ENCODE peak calls at places on chromosomes 12 and 14, in eight cellular contexts. One of them, this sample, is unnamed. For H3K4me1, the result is how much of the 10 kb centered on the place peaks cover.

GRCh38 chr14:23154876-23155587 is 28.4 kb downstream of the SLC7A8 start:
- DNase-seq in right cardiac atrium: peak
- DNase-seq in kidney: peak
- DNase-seq in lung: peak
- DNase-seq in prostate gland: peak
- DNase-seq in CD8-positive, alpha-beta T cell: no peak
- DNase-seq in OCI-LY7: no peak
- DNase-seq in tibial artery: peak
- DNase-seq in this sample: no peak

GRCh38 chr14:76848879-76849278 is 22.7 kb downstream of the LRRC74A start:
- DNase-seq in right cardiac atrium: no peak
- DNase-seq in lung: no peak
- DNase-seq in tibial artery: no peak
- DNase-seq in kidney: no peak
- DNase-seq in CD8-positive, alpha-beta T cell: no peak
- DNase-seq in prostate gland: no peak
- DNase-seq in OCI-LY7: no peak
- DNase-seq in this sample: no peak

GRCh38 chr12:15278816-15279658 is 43.3 kb upstream of the PTPRO start:
- DNase-seq in CD8-positive, alpha-beta T cell: no peak
- DNase-seq in kidney: peak
- DNase-seq in OCI-LY7: no peak
- DNase-seq in tibial artery: peak
- DNase-seq in right cardiac atrium: peak
- DNase-seq in lung: peak
- DNase-seq in prostate gland: peak
- DNase-seq in this sample: no peak

GRCh38 chr12:125071456-125071855 is 6.2 kb downstream of the AACS start:
- DNase-seq in lung: no peak
- DNase-seq in kidney: no peak
- DNase-seq in tibial artery: no peak
- DNase-seq in CD8-positive, alpha-beta T cell: no peak
- DNase-seq in prostate gland: no peak
- DNase-seq in right cardiac atrium: no peak
- DNase-seq in OCI-LY7: no peak
- DNase-seq in this sample: no peak

GRCh38 chr12:98127336-98127679 is 388.1 kb upstream of the TMPO start:
- DNase-seq in lung: no peak
- DNase-seq in prostate gland: no peak
- DNase-seq in CD8-positive, alpha-beta T cell: no peak
- DNase-seq in right cardiac atrium: no peak
- DNase-seq in tibial artery: no peak
- DNase-seq in OCI-LY7: no peak
- DNase-seq in kidney: no peak
- DNase-seq in this sample: no peak

GRCh38 chr12:125228519-125229260 is 163.5 kb downstream of the AACS start:
- DNase-seq in tibial artery: no peak
- DNase-seq in OCI-LY7: no peak
- DNase-seq in prostate gland: no peak
- DNase-seq in lung: no peak
- DNase-seq in right cardiac atrium: no peak
- DNase-seq in CD8-positive, alpha-beta T cell: no peak
- DNase-seq in kidney: no peak
- DNase-seq in this sample: no peak

GRCh38 chr14:49050836-49051235 is 535.3 kb downstream of the RPS29 start:
- DNase-seq in tibial artery: no peak
- DNase-seq in prostate gland: no peak
- DNase-seq in kidney: no peak
- DNase-seq in CD8-positive, alpha-beta T cell: no peak
- DNase-seq in right cardiac atrium: no peak
- DNase-seq in lung: no peak
- DNase-seq in OCI-LY7: no peak
- DNase-seq in this sample: no peak

GRCh38 chr14:91237219-91237618 is 7.3 kb downstream of the GPR68 start:
- DNase-seq in prostate gland: no peak
- DNase-seq in tibial artery: no peak
- DNase-seq in OCI-LY7: no peak
- DNase-seq in kidney: no peak
- DNase-seq in CD8-positive, alpha-beta T cell: no peak
- DNase-seq in lung: no peak
- DNase-seq in right cardiac atrium: no peak
- DNase-seq in this sample: no peak

GRCh38 chr14:72049462-72049861 is 117.2 kb downstream of the RGS6 start:
- DNase-seq in lung: no peak
- DNase-seq in tibial artery: no peak
- DNase-seq in OCI-LY7: no peak
- DNase-seq in CD8-positive, alpha-beta T cell: no peak
- DNase-seq in kidney: no peak
- DNase-seq in right cardiac atrium: no peak
- DNase-seq in prostate gland: no peak
- DNase-seq in this sample: no peak

GRCh38 chr12:27077586-27077985 is 4.8 kb downstream of the C12orf71 start:
- DNase-seq in CD8-positive, alpha-beta T cell: no peak
- DNase-seq in OCI-LY7: no peak
- DNase-seq in kidney: no peak
- DNase-seq in prostate gland: no peak
- DNase-seq in right cardiac atrium: no peak
- DNase-seq in tibial artery: no peak
- DNase-seq in lung: no peak
- DNase-seq in this sample: no peak

GRCh38 chr12:47651368-47652254 is 54.2 kb downstream of the RPAP3 start:
- DNase-seq in lung: peak
- DNase-seq in tibial artery: peak
- DNase-seq in prostate gland: peak
- DNase-seq in OCI-LY7: peak
- DNase-seq in CD8-positive, alpha-beta T cell: peak
- DNase-seq in kidney: peak
- DNase-seq in right cardiac atrium: peak
- DNase-seq in this sample: peak

GRCh38 chr12:28709996-28710685 is 438.9 kb upstream of the FAR2 start:
- DNase-seq in kidney: no peak
- DNase-seq in prostate gland: no peak
- DNase-seq in right cardiac atrium: no peak
- DNase-seq in tibial artery: no peak
- DNase-seq in lung: no peak
- DNase-seq in CD8-positive, alpha-beta T cell: no peak
- DNase-seq in OCI-LY7: no peak
- DNase-seq in this sample: no peak

GRCh38 chr14:28941758-28942157 is 175.2 kb downstream of the FOXG1 start:
- DNase-seq in lung: no peak
- DNase-seq in right cardiac atrium: no peak
- DNase-seq in tibial artery: no peak
- DNase-seq in kidney: no peak
- DNase-seq in prostate gland: no peak
- DNase-seq in CD8-positive, alpha-beta T cell: no peak
- DNase-seq in OCI-LY7: no peak
- DNase-seq in this sample: no peak

GRCh38 chr12:4762773-4763172 is 42.6 kb downstream of the GALNT8 start:
- DNase-seq in tibial artery: no peak
- DNase-seq in lung: no peak
- DNase-seq in kidney: no peak
- DNase-seq in OCI-LY7: peak
- DNase-seq in prostate gland: no peak
- DNase-seq in right cardiac atrium: no peak
- DNase-seq in CD8-positive, alpha-beta T cell: no peak
- DNase-seq in this sample: no peak

GRCh38 chr14:77910506-77910905 is 110.6 kb downstream of the ADCK1 start:
- DNase-seq in kidney: no peak
- DNase-seq in lung: no peak
- DNase-seq in prostate gland: no peak
- DNase-seq in CD8-positive, alpha-beta T cell: no peak
- DNase-seq in right cardiac atrium: no peak
- DNase-seq in tibial artery: no peak
- DNase-seq in OCI-LY7: no peak
- DNase-seq in this sample: no peak

GRCh38 chr14:80426686-80427085 is 215.4 kb upstream of the DIO2 start:
- DNase-seq in lung: no peak
- DNase-seq in OCI-LY7: no peak
- DNase-seq in right cardiac atrium: no peak
- DNase-seq in tibial artery: no peak
- DNase-seq in prostate gland: no peak
- DNase-seq in CD8-positive, alpha-beta T cell: no peak
- DNase-seq in kidney: no peak
- DNase-seq in this sample: no peak

GRCh38 chr12:102298022-102298421 is 100.4 kb upstream of the PMCH start:
- DNase-seq in tibial artery: no peak
- DNase-seq in OCI-LY7: no peak
- DNase-seq in lung: no peak
- DNase-seq in right cardiac atrium: no peak
- DNase-seq in CD8-positive, alpha-beta T cell: no peak
- DNase-seq in kidney: no peak
- DNase-seq in prostate gland: no peak
- DNase-seq in this sample: no peak

GRCh38 chr14:76763362-76764041 is 2.2 kb downstream of the VASH1 start:
- DNase-seq in OCI-LY7: no peak
- DNase-seq in lung: peak
- DNase-seq in right cardiac atrium: no peak
- DNase-seq in CD8-positive, alpha-beta T cell: no peak
- DNase-seq in kidney: no peak
- DNase-seq in tibial artery: no peak
- DNase-seq in prostate gland: peak
- DNase-seq in this sample: no peak

GRCh38 chr12:33876618-33877017 is 145.7 kb upstream of the ALG10 start:
- DNase-seq in tibial artery: no peak
- DNase-seq in kidney: no peak
- DNase-seq in right cardiac atrium: no peak
- DNase-seq in OCI-LY7: no peak
- DNase-seq in CD8-positive, alpha-beta T cell: no peak
- DNase-seq in prostate gland: no peak
- DNase-seq in lung: no peak
- DNase-seq in this sample: no peak

DNA sequence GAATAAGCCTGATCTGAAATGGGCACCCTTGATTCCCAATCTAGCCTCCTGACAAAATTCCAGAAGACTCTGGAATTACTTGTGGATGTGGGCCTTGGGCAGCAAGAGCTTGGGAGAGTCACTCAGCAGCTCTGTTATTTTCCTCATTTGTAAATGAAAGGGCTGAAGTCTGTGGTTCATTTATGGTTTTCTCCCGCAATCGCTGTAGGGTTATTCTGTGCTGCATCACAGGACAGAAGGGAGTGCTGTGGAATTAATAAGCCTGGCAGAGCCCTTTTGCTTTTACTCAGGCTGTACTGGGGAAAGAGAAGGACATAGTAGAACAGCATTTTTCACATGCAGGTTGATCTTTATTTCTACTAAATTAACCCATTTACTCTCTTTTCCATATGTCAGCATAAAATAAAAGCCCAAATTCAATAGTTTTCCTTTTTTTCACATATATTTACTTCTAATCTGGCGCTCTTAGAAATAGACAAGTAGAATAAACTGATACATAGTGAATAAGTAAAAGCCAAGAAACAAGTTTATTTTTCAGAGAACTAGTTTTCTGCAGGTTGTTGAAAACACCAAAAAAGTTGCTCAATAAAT is 49.2 kb downstream of the DUSP16 start:
- DNase-seq in right cardiac atrium: no peak
- DNase-seq in lung: no peak
- DNase-seq in CD8-positive, alpha-beta T cell: no peak
- DNase-seq in prostate gland: no peak
- DNase-seq in kidney: no peak
- DNase-seq in OCI-LY7: no peak
- DNase-seq in tibial artery: no peak
- DNase-seq in this sample: no peak
- H3K4me1 ChIP-seq in right cardiac atrium: under half
- H3K4me1 ChIP-seq in lung: under half
- H3K4me1 ChIP-seq in CD8-positive, alpha-beta T cell: under half
- H3K4me1 ChIP-seq in prostate gland: under half
- H3K4me1 ChIP-seq in kidney: under half
- H3K4me1 ChIP-seq in OCI-LY7: under half
- H3K4me1 ChIP-seq in tibial artery: under half
- H3K4me1 ChIP-seq in this sample: under half

GRCh38 chr14:103697601-103698379 is 17.5 kb downstream of the XRCC3 start:
- DNase-seq in right cardiac atrium: no peak
- DNase-seq in CD8-positive, alpha-beta T cell: no peak
- DNase-seq in lung: no peak
- DNase-seq in kidney: peak
- DNase-seq in prostate gland: no peak
- DNase-seq in OCI-LY7: no peak
- DNase-seq in tibial artery: no peak
- DNase-seq in this sample: no peak
- H3K4me1 ChIP-seq in right cardiac atrium: under half
- H3K4me1 ChIP-seq in CD8-positive, alpha-beta T cell: under half
- H3K4me1 ChIP-seq in lung: under half
- H3K4me1 ChIP-seq in kidney: under half
- H3K4me1 ChIP-seq in prostate gland: under half
- H3K4me1 ChIP-seq in OCI-LY7: half or more
- H3K4me1 ChIP-seq in tibial artery: under half
- H3K4me1 ChIP-seq in this sample: under half

DNA sequence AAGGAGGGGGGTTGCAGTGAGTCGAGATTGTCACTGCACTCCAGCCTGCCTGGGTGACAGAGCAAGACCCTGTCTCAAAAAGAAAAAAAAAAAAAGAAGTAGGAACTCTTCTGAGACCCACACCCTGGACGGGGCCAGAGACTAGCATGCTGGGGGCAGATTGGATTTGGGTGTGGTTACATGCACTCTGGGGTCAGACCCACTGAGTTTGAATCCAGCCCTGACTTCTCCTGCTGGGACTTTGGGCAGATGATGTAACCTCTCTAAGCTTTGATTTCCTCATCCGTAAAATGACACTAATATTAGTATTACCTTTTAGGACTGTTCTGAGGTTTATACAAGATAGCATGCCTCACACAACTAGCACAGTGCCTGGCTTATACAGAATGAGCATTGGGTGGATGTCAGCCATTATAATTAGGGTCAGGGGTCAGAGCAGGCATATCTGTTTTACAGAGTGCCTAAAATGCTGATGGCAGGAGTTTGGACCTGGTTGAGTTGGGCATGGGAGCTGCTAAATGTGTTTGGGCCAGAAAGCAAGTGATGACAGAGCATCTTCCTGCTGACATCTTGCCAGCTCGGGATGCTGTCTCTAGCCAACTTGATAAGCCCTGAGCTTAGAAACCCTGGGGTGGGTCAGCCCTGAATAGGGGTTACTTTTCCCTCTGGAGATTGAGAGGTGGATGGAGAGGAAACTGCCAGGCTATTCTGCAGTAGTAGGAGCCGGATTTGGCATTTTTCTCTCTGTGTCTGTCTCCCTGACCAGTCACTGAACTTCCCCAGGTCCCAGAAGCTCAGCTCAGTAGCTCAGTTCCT is 15.5 kb downstream of the TPCN1 start:
- DNase-seq in right cardiac atrium: peak
- DNase-seq in lung: no peak
- DNase-seq in OCI-LY7: no peak
- DNase-seq in tibial artery: peak
- DNase-seq in kidney: peak
- DNase-seq in CD8-positive, alpha-beta T cell: no peak
- DNase-seq in prostate gland: no peak
- DNase-seq in this sample: no peak
- H3K4me1 ChIP-seq in right cardiac atrium: under half
- H3K4me1 ChIP-seq in lung: under half
- H3K4me1 ChIP-seq in OCI-LY7: under half
- H3K4me1 ChIP-seq in tibial artery: half or more
- H3K4me1 ChIP-seq in kidney: under half
- H3K4me1 ChIP-seq in CD8-positive, alpha-beta T cell: under half
- H3K4me1 ChIP-seq in prostate gland: under half
- H3K4me1 ChIP-seq in this sample: under half

GRCh38 chr12:89348894-89349669 is 3.2 kb downstream of the DUSP6 start:
- DNase-seq in kidney: no peak
- DNase-seq in right cardiac atrium: no peak
- DNase-seq in CD8-positive, alpha-beta T cell: no peak
- DNase-seq in OCI-LY7: no peak
- DNase-seq in lung: no peak
- DNase-seq in tibial artery: no peak
- DNase-seq in prostate gland: no peak
- DNase-seq in this sample: no peak
- H3K4me1 ChIP-seq in kidney: under half
- H3K4me1 ChIP-seq in right cardiac atrium: under half
- H3K4me1 ChIP-seq in CD8-positive, alpha-beta T cell: under half
- H3K4me1 ChIP-seq in OCI-LY7: half or more
- H3K4me1 ChIP-seq in lung: under half
- H3K4me1 ChIP-seq in tibial artery: under half
- H3K4me1 ChIP-seq in prostate gland: under half
- H3K4me1 ChIP-seq in this sample: under half

GRCh38 chr12:94718114-94718513 is 67.8 kb upstream of the TMCC3 start:
- DNase-seq in kidney: no peak
- DNase-seq in prostate gland: no peak
- DNase-seq in OCI-LY7: peak
- DNase-seq in CD8-positive, alpha-beta T cell: no peak
- DNase-seq in lung: no peak
- DNase-seq in right cardiac atrium: no peak
- DNase-seq in tibial artery: no peak
- DNase-seq in this sample: no peak
- H3K4me1 ChIP-seq in kidney: under half
- H3K4me1 ChIP-seq in prostate gland: under half
- H3K4me1 ChIP-seq in OCI-LY7: under half
- H3K4me1 ChIP-seq in CD8-positive, alpha-beta T cell: under half
- H3K4me1 ChIP-seq in lung: under half
- H3K4me1 ChIP-seq in right cardiac atrium: under half
- H3K4me1 ChIP-seq in tibial artery: under half
- H3K4me1 ChIP-seq in this sample: under half

This sample was measured in CD8-positive, alpha-beta memory T cell.